ENCODE peak calls at places on chromosome 16, in five cellular contexts. G is mucosa of descending colon, T is A549, M is GM23248, N is brain microvascular endothelial cell. O is an unnamed sample.

GRCh38 chr16:55149622-55150021 is 174.4 kb upstream of the IRX6 start:
- DNase-seq in G (no peak), T (no peak), M (no peak), N (no peak), O (peak; percentile 47)

GRCh38 chr16:87129771-87130170 is 187.4 kb downstream of the C16orf95 start:
- DNase-seq in T (no peak), M (peak; percentile 29), G (no peak), N (peak; percentile 29), O (no peak)

GRCh38 chr16:81473066-81473488 is 28.5 kb downstream of the CMIP start:
- DNase-seq in G (no peak), M (no peak), N (peak; percentile 63), T (no peak), O (no peak)

GRCh38 chr16:57372372-57373116 is at the start of gene CX3CL1:
- DNase-seq in N (peak; percentile 28), M (peak; percentile 61), T (no peak), G (peak; percentile 78), O (peak; percentile 25)

GRCh38 chr16:87850009-87851006 is 19.0 kb downstream of the SLC7A5 start:
- DNase-seq in G (peak; percentile 69), M (peak; percentile 59), N (no peak), T (no peak), O (peak; percentile 29)

GRCh38 chr16:68229431-68230175 is 6.3 kb downstream of the ESRP2 start:
- DNase-seq in M (peak; percentile 86), G (peak; percentile 53), T (peak; percentile 58), N (peak; percentile 35), O (peak; percentile 79)

GRCh38 chr16:55571-56136 is 2.0 kb downstream of the SNRNP25 start:
- DNase-seq in T (no peak), M (no peak), G (no peak), N (no peak), O (no peak)

GRCh38 chr16:82470506-82471196 is 156.1 kb upstream of the CDH13 start:
- DNase-seq in M (no peak), G (peak; percentile 56), T (no peak), N (no peak), O (no peak)

GRCh38 chr16:27191352-27191924 is 11.9 kb upstream of the KDM8 start:
- DNase-seq in M (no peak), T (no peak), N (no peak), G (no peak), O (no peak)

GRCh38 chr16:30649725-30650368 is 913 bp upstream of the PRR14 start:
- DNase-seq in M (no peak), N (no peak), T (no peak), G (no peak), O (no peak)

GRCh38 chr16:46658925-46659324 is 30.1 kb downstream of the VPS35 start:
- DNase-seq in M (no peak), N (no peak), G (peak; percentile 14), T (no peak), O (no peak)

GRCh38 chr16:77564791-77565390 is 130.1 kb upstream of the ADAMTS18 start:
- DNase-seq in T (no peak), G (no peak), M (peak; percentile 42), N (peak; percentile 57), O (peak; percentile 65)

GRCh38 chr16:56267888-56268287 is 76.6 kb downstream of the GNAO1 start:
- DNase-seq in T (no peak), N (no peak), G (no peak), M (no peak), O (no peak)

GRCh38 chr16:31186176-31186575 is 6.2 kb downstream of the FUS start:
- DNase-seq in N (no peak), M (no peak), T (no peak), G (no peak), O (no peak)

GRCh38 chr16:19179890-19180490 is 11.9 kb downstream of the SYT17 start:
- DNase-seq in N (peak; percentile 37), M (peak; percentile 67), T (peak; percentile 76), G (peak; percentile 81), O (peak; percentile 48)

GRCh38 chr16:57906385-57907316 is 64.3 kb downstream of the CNGB1 start:
- DNase-seq in T (no peak), M (peak; percentile 51), G (peak; percentile 12), N (no peak), O (peak; percentile 23)

GRCh38 chr16:50925758-50926357 is 184.0 kb downstream of the CYLD start:
- DNase-seq in M (peak; percentile 29), T (no peak), G (no peak), N (no peak), O (no peak)

GRCh38 chr16:10509534-10510025 is 70.8 kb downstream of the EMP2 start:
- DNase-seq in N (peak; percentile 42), G (peak; percentile 54), M (peak; percentile 85), T (peak; percentile 82), O (peak; percentile 83)

GRCh38 chr16:9092963-9093477 is 1.6 kb downstream of the HAPSTR1 start:
- DNase-seq in T (no peak), M (peak; percentile 48), G (peak; percentile 50), N (no peak), O (no peak)

GRCh38 chr16:31077592-31078199 is 3.5 kb downstream of the ZNF646 start:
- DNase-seq in N (no peak), G (no peak), M (no peak), T (no peak), O (no peak)

GRCh38 chr16:47511882-47512281 is 50.8 kb downstream of the PHKB start:
- DNase-seq in G (no peak), N (peak; percentile 25), T (no peak), M (no peak), O (no peak)

GRCh38 chr16:11094838-11095565 is 150.6 kb downstream of the CLEC16A start:
- DNase-seq in T (no peak), M (no peak), G (no peak), N (no peak), O (no peak)

DNA sequence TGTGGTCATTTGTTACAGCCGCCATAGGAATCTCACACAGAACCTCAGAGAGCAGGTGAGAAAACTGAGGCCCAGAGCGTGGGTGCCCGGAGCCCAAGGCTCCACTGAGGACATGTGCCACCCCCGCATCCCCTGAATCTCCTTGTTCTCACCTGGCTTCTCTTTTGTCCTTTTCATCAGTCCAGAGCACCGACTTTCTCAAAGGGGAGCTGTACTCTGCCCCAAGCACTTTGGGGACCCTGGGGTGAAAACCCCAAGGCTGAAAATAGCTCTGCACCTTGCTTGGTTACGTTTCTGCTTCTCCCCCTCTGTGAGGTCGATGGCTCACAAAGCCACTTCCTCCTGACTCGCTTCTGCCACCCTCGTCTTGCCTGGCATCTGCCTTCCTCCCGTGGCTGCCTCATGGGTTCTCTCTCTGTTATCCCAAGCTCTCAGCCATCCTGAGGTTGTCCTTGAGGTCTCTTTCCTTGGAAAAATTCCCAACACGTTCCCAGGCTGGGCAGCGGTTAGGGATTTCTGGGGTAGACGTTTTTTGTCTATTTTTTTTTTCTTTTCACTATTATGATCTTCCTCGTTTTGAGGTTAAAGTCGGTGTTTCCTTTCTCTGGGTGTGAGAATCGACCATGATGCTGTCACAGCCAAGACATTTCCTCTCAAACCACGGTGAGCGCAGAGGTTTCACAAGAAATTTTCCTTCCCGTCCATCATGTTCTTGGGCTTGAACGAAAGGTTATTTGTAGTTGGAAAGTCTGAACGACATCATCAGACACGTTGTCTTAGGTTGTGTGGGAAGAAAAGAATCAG is 37.2 kb downstream of the IRF8 start:
- DNase-seq in M (no peak), T (no peak), N (no peak), G (peak; percentile 43), O (no peak)
- H3K4me3 ChIP-seq in M (no peak overlapping the region), T (no peak overlapping the region), N (no peak overlapping the region), G (no peak overlapping the region), O (no peak overlapping the region)

GRCh38 chr16:88974641-88975215 is 2.3 kb downstream of the CBFA2T3 start:
- DNase-seq in N (no peak), G (no peak), T (no peak), M (no peak), O (no peak)

GRCh38 chr16:88974080-88974479 is 2.9 kb downstream of the CBFA2T3 start:
- DNase-seq in M (no peak), T (no peak), G (no peak), N (no peak), O (no peak)

GRCh38 chr16:88976359-88977027 is 514 bp downstream of the CBFA2T3 start:
- DNase-seq in T (no peak), G (no peak), N (no peak), M (no peak), O (no peak)

GRCh38 chr16:88977028-88977844 is at the start of gene CBFA2T3:
- DNase-seq in M (no peak), T (no peak), N (no peak), G (peak; percentile 66), O (no peak)

DNA sequence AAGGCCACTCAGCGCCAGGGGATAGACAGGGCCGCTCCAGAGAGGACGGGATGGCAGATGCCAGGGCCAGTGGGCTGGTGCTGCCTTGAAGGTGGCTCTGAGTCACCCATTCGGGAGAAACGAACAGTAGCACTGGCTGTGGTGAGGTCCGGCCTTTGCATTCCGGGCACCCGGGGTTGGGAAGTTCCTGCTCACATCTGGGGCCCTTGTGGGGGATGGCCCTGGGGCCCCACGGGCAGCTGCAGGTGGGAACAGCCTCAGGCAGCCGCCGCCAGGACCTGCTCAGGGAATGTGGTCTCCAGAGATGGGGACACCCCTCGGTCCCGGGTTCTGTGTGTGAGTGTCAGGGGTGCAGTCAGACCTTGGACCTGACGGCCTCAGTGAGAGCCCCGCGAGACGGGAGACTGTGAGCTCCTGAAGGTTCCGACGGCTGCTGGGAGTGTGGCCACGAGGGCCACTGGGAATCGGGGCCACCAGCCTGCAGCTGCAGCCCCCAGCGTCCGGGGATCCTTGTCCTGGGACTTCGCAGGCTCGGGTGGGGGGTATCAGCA is 1.4 kb downstream of the CBFA2T3 start:
- DNase-seq in T (no peak), M (peak; percentile 18), N (no peak), G (no peak), O (no peak)
- H3K4me3 ChIP-seq in T (no peak overlapping the region), M (no peak overlapping the region), N (no peak overlapping the region), G (no peak overlapping the region), O (no peak overlapping the region)

GRCh38 chr16:22814330-22815105 is 556 bp downstream of the HS3ST2 start:
- DNase-seq in G (no peak), M (no peak), N (no peak), T (no peak), O (no peak)

GRCh38 chr16:22816475-22816874 is 2.5 kb downstream of the HS3ST2 start:
- DNase-seq in G (no peak), N (no peak), M (peak; percentile 18), T (peak; percentile 15), O (no peak)

GRCh38 chr16:22815863-22816262 is 1.9 kb downstream of the HS3ST2 start:
- DNase-seq in T (no peak), M (no peak), G (no peak), N (no peak), O (no peak)

GRCh38 chr16:22813946-22814325 is at the start of gene HS3ST2:
- DNase-seq in N (no peak), T (no peak), M (peak; percentile 59), G (peak; percentile 40), O (peak; percentile 24)

GRCh38 chr16:22813223-22813945 is 578 bp upstream of the HS3ST2 start:
- DNase-seq in N (no peak), M (peak; percentile 71), T (no peak), G (peak; percentile 48), O (peak; percentile 23)
- H3K4me3 ChIP-seq in N (no peak overlapping the region), M (peak overlapping the region; percentile 44), T (no peak overlapping the region), G (no peak overlapping the region), O (peak overlapping the region; percentile 36)

DNA sequence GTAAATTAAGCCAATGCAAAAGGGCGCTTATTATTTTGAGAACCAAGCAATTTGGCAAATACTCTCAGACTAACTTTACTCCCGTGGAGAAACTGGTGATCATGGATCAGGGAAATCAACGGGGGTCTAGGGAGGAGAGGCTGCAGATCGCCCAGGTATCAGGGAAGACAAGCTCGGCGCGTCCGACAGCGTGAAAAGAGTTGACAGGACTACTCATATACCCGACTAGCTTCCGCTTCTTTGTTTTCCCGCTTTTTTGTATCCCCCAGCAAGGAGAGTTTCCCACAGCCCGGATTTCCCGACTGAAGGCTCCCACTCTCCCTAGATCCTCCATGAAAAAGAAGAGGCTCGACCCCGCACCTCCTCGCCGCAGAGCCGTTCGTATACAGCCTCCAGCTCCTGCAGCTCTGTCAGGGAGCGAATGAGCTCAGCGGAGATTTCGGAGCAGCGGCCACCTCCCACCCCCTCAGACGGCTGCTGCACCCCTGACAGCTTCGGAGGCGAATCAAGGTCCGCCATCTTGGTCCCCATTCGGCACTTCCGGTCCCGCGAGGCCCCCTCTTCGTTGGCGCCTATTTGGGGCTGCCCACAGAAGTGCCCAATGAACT is at the start of gene COG4:
- DNase-seq in G (peak; percentile 92), T (peak; percentile 88), N (peak; percentile 74), M (peak; percentile 93), O (peak; percentile 78)
- H3K4me3 ChIP-seq in G (peak within 1 kb of the TSS; percentile 79), T (peak within 1 kb of the TSS; percentile 75), N (peak within 1 kb of the TSS; percentile 93), M (peak within 1 kb of the TSS; percentile 96), O (peak within 1 kb of the TSS; percentile 94)

O was measured in AG10803.